ENCODE peak calls at places on chromosomes 11 and 22, in nine cellular contexts. D is HCT116, I is neuronal stem cell, S is mammary epithelial cell, H is Karpas-422, G is A549, Y is HepG2, V is IMR-90, Z is MM.1S. X is an unnamed sample.

GRCh38 chr11:15127341-15127740 is 12.6 kb downstream of the INSC start:
- DNase-seq in D (no peak), I (no peak), S (peak), H (no peak), G (no peak), Y (no peak), V (peak), Z (no peak), X (no peak)

GRCh38 chr11:65429069-65429681 is 6.6 kb downstream of the NEAT1 start:
- DNase-seq in D (no peak), I (no peak), S (peak), H (peak), G (no peak), Y (no peak), V (peak), Z (no peak), X (no peak)

GRCh38 chr11:36048496-36049247 is 104.8 kb downstream of the LDLRAD3 start:
- DNase-seq in D (no peak), I (no peak), S (no peak), H (no peak), G (no peak), Y (no peak), V (peak), Z (no peak), X (no peak)

GRCh38 chr11:2703487-2704141 is 3.8 kb upstream of the KCNQ1OT1 start:
- DNase-seq in D (no peak), I (no peak), S (no peak), H (peak), G (no peak), Y (no peak), V (no peak), Z (no peak), X (no peak)

GRCh38 chr11:93842461-93842860 is 8.0 kb downstream of the VSTM5 start:
- DNase-seq in D (peak), I (no peak), S (peak), H (no peak), G (no peak), Y (no peak), V (peak), Z (no peak), X (peak)

GRCh38 chr22:44359496-44360110 is 46.9 kb upstream of the SHISAL1 start:
- DNase-seq in D (no peak), I (no peak), S (no peak), H (no peak), G (no peak), Y (no peak), V (no peak), Z (no peak), X (peak)

GRCh38 chr11:129785383-129786111 is 30.1 kb upstream of the TMEM45B start:
- DNase-seq in D (no peak), I (no peak), S (peak), H (no peak), G (no peak), Y (peak), V (peak), Z (no peak), X (no peak)

GRCh38 chr22:39994046-39994565 is 648 bp upstream of the FAM83F start:
- DNase-seq in D (no peak), I (no peak), S (no peak), H (no peak), G (no peak), Y (no peak), V (peak), Z (no peak), X (no peak)

GRCh38 chr11:33920838-33921613 is 29.1 kb upstream of the LMO2 start:
- DNase-seq in D (no peak), I (no peak), S (no peak), H (peak), G (no peak), Y (no peak), V (no peak), Z (no peak), X (no peak)

GRCh38 chr22:32204856-32205722 is at the start of gene RFPL2:
- DNase-seq in D (peak), I (peak), S (peak), H (no peak), G (peak), Y (peak), V (peak), Z (no peak), X (peak)

GRCh38 chr11:114258696-114259095 is 37.5 kb upstream of the NNMT start:
- DNase-seq in D (no peak), I (no peak), S (no peak), H (peak), G (no peak), Y (no peak), V (no peak), Z (no peak), X (no peak)

GRCh38 chr11:41250408-41250807 is 209.0 kb downstream of the LRRC4C start:
- DNase-seq in D (no peak), I (no peak), S (no peak), H (no peak), G (no peak), Y (no peak), V (no peak), Z (no peak), X (peak)

GRCh38 chr11:1301220-1302000 is 8.0 kb downstream of the TOLLIP start:
- DNase-seq in D (no peak), I (no peak), S (no peak), H (no peak), G (no peak), Y (no peak), V (no peak), Z (no peak), X (peak)

GRCh38 chr11:130467116-130467990 is 18.9 kb downstream of the ADAMTS15 start:
- DNase-seq in D (no peak), I (no peak), S (no peak), H (no peak), G (no peak), Y (no peak), V (no peak), Z (no peak), X (peak)

GRCh38 chr11:3000032-3000961 is 8.2 kb upstream of the NAP1L4 start:
- DNase-seq in D (no peak), I (no peak), S (peak), H (no peak), G (no peak), Y (no peak), V (peak), Z (no peak), X (peak)

GRCh38 chr22:50262460-50262911 is 1.0 kb upstream of the MAPK12 start:
- DNase-seq in D (no peak), I (no peak), S (no peak), H (peak), G (no peak), Y (peak), V (no peak), Z (no peak), X (no peak)

GRCh38 chr11:25432376-25432775 is 899.6 kb upstream of the ANO3 start:
- DNase-seq in D (no peak), I (no peak), S (no peak), H (no peak), G (no peak), Y (no peak), V (no peak), Z (no peak), X (no peak)

GRCh38 chr22:24341657-24342056 is 71.0 kb downstream of the SPECC1L start:
- DNase-seq in D (no peak), I (no peak), S (no peak), H (no peak), G (no peak), Y (no peak), V (no peak), Z (no peak), X (no peak)

GRCh38 chr11:2261436-2262230 is 8.8 kb downstream of the ASCL2 start:
- DNase-seq in D (no peak), I (no peak), S (no peak), H (no peak), G (no peak), Y (no peak), V (no peak), Z (no peak), X (peak)

GRCh38 chr11:130085671-130086070 is 16.0 kb downstream of the APLP2 start:
- DNase-seq in D (no peak), I (no peak), S (no peak), H (no peak), G (no peak), Y (no peak), V (no peak), Z (no peak), X (no peak)

GRCh38 chr11:75319035-75319877 is 32.2 kb downstream of the ARRB1 start:
- DNase-seq in D (no peak), I (no peak), S (peak), H (no peak), G (no peak), Y (no peak), V (peak), Z (no peak), X (peak)

GRCh38 chr22:38313384-38313955 is 3.8 kb downstream of the CSNK1E start:
- DNase-seq in D (no peak), I (no peak), S (peak), H (no peak), G (no peak), Y (no peak), V (peak), Z (peak), X (peak)

GRCh38 chr11:27228232-27228631 is 134.8 kb downstream of the CCDC34 start:
- DNase-seq in D (no peak), I (no peak), S (peak), H (no peak), G (no peak), Y (no peak), V (no peak), Z (no peak), X (no peak)

GRCh38 chr11:119991669-119992068 is 146.2 kb downstream of the TRIM29 start:
- DNase-seq in D (no peak), I (no peak), S (no peak), H (no peak), G (no peak), Y (no peak), V (no peak), Z (no peak), X (no peak)

GRCh38 chr22:26585104-26585790 is 4.7 kb downstream of the TPST2 start:
- DNase-seq in D (no peak), I (no peak), S (peak), H (no peak), G (no peak), Y (no peak), V (peak), Z (no peak), X (peak)

GRCh38 chr11:71098776-71099175 is 153.6 kb downstream of the SHANK2 start:
- DNase-seq in D (no peak), I (no peak), S (no peak), H (no peak), G (no peak), Y (no peak), V (no peak), Z (no peak), X (peak)

GRCh38 chr11:94755494-94755893 is 12.7 kb upstream of the AMOTL1 start:
- DNase-seq in D (no peak), I (no peak), S (no peak), H (no peak), G (no peak), Y (no peak), V (no peak), Z (no peak), X (no peak)

GRCh38 chr11:58923300-58923788 is 15.9 kb upstream of the GLYATL1 start:
- DNase-seq in D (peak), I (no peak), S (peak), H (peak), G (no peak), Y (peak), V (peak), Z (peak), X (no peak)

GRCh38 chr22:49853981-49854791 is 542 bp downstream of the ZBED4 start:
- DNase-seq in D (no peak), I (peak), S (peak), H (peak), G (no peak), Y (no peak), V (peak), Z (peak), X (peak)

GRCh38 chr11:4957396-4957795 is 1.9 kb upstream of the OR51A2 start:
- DNase-seq in D (no peak), I (no peak), S (no peak), H (no peak), G (no peak), Y (no peak), V (no peak), Z (no peak), X (no peak)

GRCh38 chr22:20494978-20495860 is at the start of gene KLHL22:
- DNase-seq in D (no peak), I (peak), S (peak), H (peak), G (no peak), Y (peak), V (peak), Z (peak), X (peak)

GRCh38 chr11:2691991-2692841 is 7.6 kb downstream of the KCNQ1OT1 start:
- DNase-seq in D (no peak), I (no peak), S (no peak), H (peak), G (no peak), Y (peak), V (no peak), Z (no peak), X (peak)

GRCh38 chr22:30325065-30325720 is 1.5 kb downstream of the TBC1D10A start:
- DNase-seq in D (no peak), I (no peak), S (peak), H (no peak), G (peak), Y (no peak), V (peak), Z (no peak), X (peak)

GRCh38 chr11:104772806-104773241 is 125.4 kb downstream of the CASP12 start:
- DNase-seq in D (peak), I (no peak), S (peak), H (no peak), G (peak), Y (no peak), V (peak), Z (no peak), X (peak)

GRCh38 chr22:45966320-45966891 is 10.6 kb downstream of the WNT7B start:
- DNase-seq in D (no peak), I (no peak), S (no peak), H (peak), G (no peak), Y (no peak), V (no peak), Z (peak), X (no peak)

GRCh38 chr22:38549106-38549884 is 20.7 kb downstream of the DMC1 start:
- DNase-seq in D (no peak), I (no peak), S (peak), H (no peak), G (no peak), Y (no peak), V (no peak), Z (no peak), X (no peak)

DNA sequence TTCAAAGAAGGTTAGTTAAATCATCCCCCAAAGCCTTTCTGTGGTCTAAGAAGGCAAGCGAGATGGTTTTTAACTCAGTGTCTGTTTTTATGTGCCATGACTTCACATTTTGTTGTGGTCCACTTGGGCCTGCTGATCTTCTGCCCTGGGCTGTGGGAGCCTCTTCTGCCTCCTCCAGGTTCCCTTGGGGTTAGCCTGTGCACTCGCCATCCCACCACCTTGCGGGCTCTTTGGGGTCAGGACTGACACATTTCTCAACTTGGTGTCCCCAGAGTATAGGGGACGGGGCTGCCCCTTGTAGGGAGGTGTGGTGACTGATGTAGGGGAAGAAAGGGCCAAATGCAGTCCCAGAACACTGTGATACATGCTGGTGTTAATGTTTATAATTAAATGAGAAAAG is 207.0 kb downstream of the TBC1D22A start:
- DNase-seq in D (no peak), I (no peak), S (no peak), H (no peak), G (no peak), Y (no peak), V (no peak), Z (no peak), X (peak)
- H3K4me2 ChIP-seq in D (no peak), I (no peak), S (no peak), H (no peak), G (no peak), Y (no peak), V (no peak), Z (no peak), X (no peak)

DNA sequence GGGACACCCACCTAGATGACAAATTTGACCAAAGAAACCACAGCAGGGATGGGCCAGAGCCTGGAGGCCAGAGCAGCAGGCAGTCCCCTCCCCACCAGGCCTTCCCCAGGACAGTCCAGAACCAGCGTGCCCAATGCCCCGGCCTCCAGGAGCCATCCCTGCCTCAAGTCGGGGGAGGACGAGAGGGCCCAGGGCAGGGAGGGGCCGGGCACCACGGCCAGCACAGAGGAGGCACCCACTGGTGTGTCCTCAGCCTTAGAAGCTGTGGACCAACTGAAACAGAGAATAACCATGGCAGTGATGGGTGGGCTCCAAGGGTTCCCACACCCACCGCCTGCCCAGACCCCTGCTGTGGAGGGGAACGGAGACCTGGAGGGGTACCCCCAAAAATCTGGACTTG is 28.3 kb upstream of the TCF20 start:
- DNase-seq in D (no peak), I (no peak), S (no peak), H (no peak), G (no peak), Y (no peak), V (no peak), Z (no peak), X (no peak)
- H3K27ac ChIP-seq in D (no peak), I (no peak), S (no peak), H (peak), G (no peak), Y (no peak), V (no peak), Z (no peak), X (no peak)

GRCh38 chr11:122711362-122711761 is 55.8 kb downstream of the UBASH3B start:
- DNase-seq in D (no peak), I (no peak), S (peak), H (no peak), G (no peak), Y (no peak), V (no peak), Z (no peak), X (peak)
- H3K4me2 ChIP-seq in D (no peak), I (no peak), S (no peak), H (no peak), G (peak), Y (no peak), V (no peak), Z (no peak), X (no peak)

GRCh38 chr11:117816151-117816741 is 8.3 kb downstream of the FXYD2 start:
- DNase-seq in D (no peak), I (peak), S (no peak), H (no peak), G (no peak), Y (peak), V (peak), Z (no peak), X (peak)
- H3K27ac ChIP-seq in D (peak), I (peak), S (no peak), H (no peak), G (peak), Y (peak), V (no peak), Z (peak), X (no peak)

GRCh38 chr22:27911329-27911728 is 7.7 kb downstream of the PITPNB start:
- DNase-seq in D (no peak), I (no peak), S (no peak), H (no peak), G (no peak), Y (no peak), V (no peak), Z (no peak), X (no peak)
- H3K4me2 ChIP-seq in D (no peak), I (no peak), S (no peak), H (no peak), G (no peak), Y (no peak), V (no peak), Z (no peak), X (no peak)

DNA sequence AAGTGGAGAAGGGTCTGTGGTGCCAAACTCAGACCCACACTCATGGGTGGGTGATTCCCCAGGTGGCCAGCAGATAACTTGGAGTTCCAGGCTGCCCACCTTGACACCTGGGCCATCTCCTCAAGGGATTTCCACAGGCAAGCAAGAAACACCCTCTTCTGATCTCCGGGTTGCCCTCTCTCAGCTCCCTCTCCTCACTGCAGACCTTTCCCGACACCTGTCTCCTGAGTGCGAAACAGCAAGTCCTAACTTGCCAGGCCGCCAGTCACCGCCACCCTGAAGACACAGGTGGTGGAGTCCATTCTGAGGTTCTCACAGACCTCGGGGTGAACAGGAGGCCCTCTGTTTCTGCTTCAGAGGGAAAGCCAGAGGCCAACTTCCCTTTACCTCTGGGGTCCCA is 16.6 kb downstream of the GALNT18 start:
- DNase-seq in D (no peak), I (no peak), S (no peak), H (no peak), G (no peak), Y (no peak), V (no peak), Z (no peak), X (no peak)
- H3K27ac ChIP-seq in D (no peak), I (no peak), S (no peak), H (no peak), G (no peak), Y (no peak), V (no peak), Z (no peak), X (no peak)

GRCh38 chr11:88404363-88404762 is 66.8 kb upstream of the CTSC start:
- DNase-seq in D (no peak), I (no peak), S (peak), H (no peak), G (no peak), Y (no peak), V (no peak), Z (no peak), X (no peak)

GRCh38 chr11:88402784-88403183 is 65.2 kb upstream of the CTSC start:
- DNase-seq in D (no peak), I (no peak), S (no peak), H (no peak), G (no peak), Y (no peak), V (peak), Z (no peak), X (no peak)

GRCh38 chr11:88402192-88402715 is 64.7 kb upstream of the CTSC start:
- DNase-seq in D (no peak), I (peak), S (peak), H (no peak), G (peak), Y (no peak), V (peak), Z (no peak), X (no peak)

GRCh38 chr11:88398372-88399140 is 61.0 kb upstream of the CTSC start:
- DNase-seq in D (peak), I (no peak), S (peak), H (no peak), G (peak), Y (peak), V (peak), Z (no peak), X (peak)

GRCh38 chr11:88399171-88399570 is 61.6 kb upstream of the CTSC start:
- DNase-seq in D (no peak), I (no peak), S (no peak), H (no peak), G (no peak), Y (no peak), V (no peak), Z (no peak), X (peak)
- H3K4me2 ChIP-seq in D (no peak), I (no peak), S (no peak), H (no peak), G (peak), Y (no peak), V (no peak), Z (peak), X (no peak)